ENCODE peak calls at places on chromosomes 13 and 19, in ten cellular contexts. V is Peyer's patch, I is suprapubic skin, L is tibial nerve, O is H54, P is uterus, A is ovary, K is esophagus squamous epithelium, X is lower leg skin, Y is body of pancreas. J is an unnamed sample.

GRCh38 chr19:5380215-5380919 is 39.8 kb upstream of the PTPRS start:
- DNase-seq in P (no peak), X (no peak), I (no peak), L (no peak), A (no peak), Y (no peak), O (no peak), V (no peak), K (no peak), J (no peak)

GRCh38 chr19:10395003-10395402 is 8.3 kb downstream of the CDC37 start:
- DNase-seq in A (no peak), Y (no peak), I (no peak), P (no peak), V (no peak), L (no peak), O (no peak), X (no peak), K (no peak), J (no peak)

GRCh38 chr13:112968380-112968909 is 569 bp upstream of the MCF2L start:
- DNase-seq in K (no peak), Y (peak), X (no peak), A (peak), L (no peak), P (no peak), O (no peak), V (peak), I (peak), J (no peak)

GRCh38 chr13:107295391-107296157 is 727.6 kb upstream of the ARGLU1 start:
- DNase-seq in V (no peak), O (no peak), K (no peak), Y (no peak), L (no peak), I (no peak), A (no peak), P (no peak), X (no peak), J (no peak)

GRCh38 chr13:97573011-97573410 is 139.0 kb downstream of the RAP2A start:
- DNase-seq in P (no peak), L (no peak), O (no peak), V (no peak), Y (no peak), X (no peak), I (no peak), K (no peak), A (no peak), J (no peak)

GRCh38 chr19:38879400-38879751 is 1.3 kb upstream of the RINL start:
- DNase-seq in X (no peak), A (no peak), L (no peak), I (no peak), P (no peak), O (no peak), Y (no peak), K (no peak), V (no peak), J (no peak)

GRCh38 chr13:65966991-65967451 is 1263.1 kb downstream of the PCDH9 start:
- DNase-seq in X (no peak), O (peak), P (no peak), Y (no peak), L (no peak), K (no peak), A (no peak), I (no peak), V (no peak), J (peak)

GRCh38 chr13:104015646-104016396 is 949.6 kb upstream of the SLC10A2 start:
- DNase-seq in X (no peak), V (no peak), K (no peak), L (no peak), A (no peak), I (no peak), P (no peak), O (no peak), Y (no peak), J (no peak)

GRCh38 chr19:16899566-16900075 is 10.8 kb downstream of the F2RL3 start:
- DNase-seq in I (peak), L (no peak), P (no peak), V (no peak), K (no peak), O (peak), X (no peak), Y (peak), A (no peak), J (peak)

GRCh38 chr19:16025108-16026101 is 50.9 kb upstream of the TPM4 start:
- DNase-seq in O (peak), A (no peak), P (no peak), K (no peak), X (no peak), I (no peak), V (peak), Y (peak), L (no peak), J (peak)

GRCh38 chr19:2852598-2852997 is 11.3 kb downstream of the ZNF555 start:
- DNase-seq in L (no peak), Y (no peak), O (no peak), K (no peak), P (no peak), X (no peak), A (no peak), V (no peak), I (no peak), J (no peak)

GRCh38 chr19:31504221-31504620 is 155.0 kb upstream of the TSHZ3 start:
- DNase-seq in I (peak), X (no peak), O (no peak), A (no peak), Y (no peak), V (no peak), K (no peak), L (no peak), P (no peak), J (no peak)

GRCh38 chr19:55472463-55472862 is 4.0 kb upstream of the ZNF628 start:
- DNase-seq in P (no peak), K (no peak), A (no peak), Y (no peak), V (no peak), X (no peak), L (no peak), I (no peak), O (peak), J (no peak)

DNA sequence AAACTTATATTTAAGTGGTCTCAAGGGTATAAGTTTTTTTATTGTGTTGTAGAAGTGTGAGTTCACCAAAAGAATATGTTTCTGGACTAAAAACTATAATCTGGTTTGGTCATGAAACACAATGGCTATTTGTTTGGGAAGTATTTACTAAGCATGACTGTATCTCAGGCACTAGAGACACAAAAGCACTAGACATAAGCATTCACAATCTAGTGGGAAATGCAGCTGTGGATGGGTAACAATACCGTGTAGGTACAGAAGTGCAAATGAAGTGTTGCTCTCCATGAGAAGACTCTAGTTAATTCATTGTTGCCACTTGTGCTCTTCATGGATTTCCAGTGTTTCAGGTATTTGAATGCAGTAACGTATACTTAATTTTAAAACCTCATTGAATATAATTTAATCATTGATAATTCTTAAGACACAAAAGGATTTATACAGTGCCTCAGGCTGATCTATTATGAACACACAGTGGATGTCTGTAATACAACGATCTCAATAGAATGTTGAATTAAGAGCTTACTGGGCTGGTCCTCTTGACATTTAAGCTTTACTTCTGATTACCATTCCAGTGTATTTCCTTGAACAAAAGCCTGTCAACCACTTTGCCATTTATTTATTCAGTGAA is 50.9 kb downstream of the TPT1 start:
- DNase-seq in I (no peak), Y (no peak), L (no peak), A (no peak), O (no peak), K (no peak), X (no peak), V (no peak), P (no peak), J (no peak)
- TF ChIP-seq POLR2A in I (no peak), Y (no peak), L (no peak), A (no peak), O (no peak), K (no peak), X (no peak), V (no peak), P (no peak), J (no peak)

GRCh38 chr19:40803857-40804782 is 5.1 kb downstream of the EGLN2 start:
- DNase-seq in K (peak), P (peak), O (no peak), Y (peak), X (no peak), V (peak), L (no peak), A (no peak), I (no peak), J (peak)
- TF ChIP-seq POLR2A in K (no peak), P (no peak), O (no peak), Y (no peak), X (no peak), V (peak), L (no peak), A (no peak), I (no peak), J (no peak)

GRCh38 chr19:19615086-19615485 is 3.4 kb downstream of the PBX4 start:
- DNase-seq in X (no peak), V (no peak), Y (no peak), A (no peak), I (no peak), O (no peak), L (no peak), P (no peak), K (no peak), J (no peak)

GRCh38 chr19:19619121-19619848 is 798 bp upstream of the PBX4 start:
- DNase-seq in L (no peak), A (no peak), O (no peak), X (no peak), I (no peak), Y (no peak), K (no peak), P (no peak), V (no peak), J (no peak)

GRCh38 chr19:19623383-19623782 is 4.6 kb downstream of the LPAR2 start:
- DNase-seq in L (no peak), O (no peak), K (no peak), Y (no peak), I (no peak), X (no peak), V (no peak), P (no peak), A (no peak), J (no peak)

GRCh38 chr19:19619849-19620210 is 1.3 kb upstream of the PBX4 start:
- DNase-seq in A (no peak), O (no peak), P (no peak), I (no peak), L (no peak), Y (no peak), X (no peak), K (no peak), V (no peak), J (no peak)

GRCh38 chr19:19618384-19619051 is at the start of gene PBX4:
- DNase-seq in K (peak), A (peak), Y (peak), I (peak), V (peak), X (peak), P (peak), O (peak), L (peak), J (peak)
- TF ChIP-seq POLR2A in K (no peak), A (no peak), Y (peak), I (no peak), V (peak), X (no peak), P (no peak), O (peak), L (peak), J (no peak)

DNA sequence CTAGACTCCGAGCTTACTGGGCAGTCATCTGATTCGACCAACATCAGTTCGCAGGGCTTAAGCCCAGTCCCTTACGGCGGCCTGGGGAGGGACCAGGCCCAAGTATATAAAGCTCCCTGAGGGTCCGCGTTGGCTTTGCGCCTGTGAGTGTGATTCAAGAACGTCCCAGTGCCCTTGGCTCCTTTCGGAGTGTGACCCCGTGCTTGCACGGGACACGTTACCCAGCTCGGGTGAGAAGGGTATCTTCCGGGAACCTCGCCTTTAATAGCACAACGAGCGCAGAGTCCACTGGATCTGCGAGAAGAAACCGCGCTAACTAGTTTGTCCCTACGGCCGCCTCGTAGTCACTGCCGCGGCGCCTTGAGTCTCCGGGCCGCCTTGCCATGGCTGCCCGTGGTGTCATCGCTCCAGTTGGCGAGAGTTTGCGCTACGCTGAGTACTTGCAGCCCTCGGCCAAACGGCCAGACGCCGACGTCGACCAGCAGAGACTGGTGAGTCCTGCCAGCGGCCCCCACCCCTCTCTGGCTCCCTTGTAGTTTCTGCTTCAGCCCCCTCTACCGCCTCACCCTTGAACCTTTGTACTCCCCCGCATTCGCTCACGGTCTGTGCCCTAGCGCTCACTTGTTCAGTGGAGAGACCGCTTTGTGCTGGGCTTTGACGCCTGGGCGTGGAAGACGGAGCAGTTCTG is at the start of gene DNAJC15:
- DNase-seq in Y (peak), O (no peak), V (peak), A (peak), L (peak), P (peak), X (peak), I (peak), K (peak), J (peak)
- TF ChIP-seq POLR2A in Y (peak), O (peak), V (peak), A (no peak), L (no peak), P (no peak), X (no peak), I (no peak), K (no peak), J (peak)

J was measured in erythroblast.